ENCODE peak calls at places on chromosomes 6 and 20, in four cellular contexts. N is heart right ventricle; K is CD8-positive, alpha-beta T cell; G is suprapubic skin. D is an unnamed sample.

GRCh38 chr20:61806314-61806713 is 259.4 kb downstream of the TAF4 start:
- DNase-seq in G (no peak), N (no peak), K (no peak), D (no peak)

GRCh38 chr20:4193053-4193452 is 177.7 kb upstream of the RNF24 start:
- DNase-seq in G (no peak), K (no peak), N (no peak), D (no peak)

GRCh38 chr6:111794716-111795452 is 78.4 kb downstream of the FYN start:
- DNase-seq in N (no peak), K (no peak), G (no peak), D (no peak)

GRCh38 chr6:16103708-16104107 is 25.2 kb upstream of the MYLIP start:
- DNase-seq in G (no peak), N (no peak), K (no peak), D (no peak)

GRCh38 chr20:50893620-50894019 is 37.6 kb downstream of the ADNP start:
- DNase-seq in G (no peak), N (no peak), K (no peak), D (no peak)

GRCh38 chr6:133132583-133132982 is 108.6 kb upstream of the EYA4 start:
- DNase-seq in N (no peak), K (no peak), G (no peak), D (no peak)

GRCh38 chr20:57288676-57289075 is 22.2 kb upstream of the BMP7 start:
- DNase-seq in K (no peak), N (no peak), G (no peak), D (no peak)

GRCh38 chr6:13194852-13195251 is 133.5 kb downstream of the TBC1D7 start:
- DNase-seq in K (no peak), N (peak), G (no peak), D (no peak)

GRCh38 chr6:2848851-2849250 is 7.2 kb upstream of the SERPINB1 start:
- DNase-seq in G (no peak), K (peak), N (no peak), D (no peak)

GRCh38 chr20:36847009-36847709 is 28.8 kb upstream of the TLDC2 start:
- DNase-seq in N (peak), K (no peak), G (peak), D (no peak)

GRCh38 chr6:41878961-41879405 is 16.2 kb downstream of the USP49 start:
- DNase-seq in G (no peak), N (no peak), K (no peak), D (no peak)

GRCh38 chr6:160349837-160350236 is 1.7 kb downstream of the SLC22A3 start:
- DNase-seq in N (no peak), K (no peak), G (no peak), D (no peak)

GRCh38 chr6:160344281-160344680 is 3.9 kb upstream of the SLC22A3 start:
- DNase-seq in G (no peak), K (no peak), N (no peak), D (no peak)

GRCh38 chr6:160348209-160348551 is at the start of gene SLC22A3:
- DNase-seq in N (no peak), K (no peak), G (no peak), D (no peak)

GRCh38 chr6:160348552-160349441 is 619 bp downstream of the SLC22A3 start:
- DNase-seq in K (no peak), N (no peak), G (no peak), D (peak)

DNA sequence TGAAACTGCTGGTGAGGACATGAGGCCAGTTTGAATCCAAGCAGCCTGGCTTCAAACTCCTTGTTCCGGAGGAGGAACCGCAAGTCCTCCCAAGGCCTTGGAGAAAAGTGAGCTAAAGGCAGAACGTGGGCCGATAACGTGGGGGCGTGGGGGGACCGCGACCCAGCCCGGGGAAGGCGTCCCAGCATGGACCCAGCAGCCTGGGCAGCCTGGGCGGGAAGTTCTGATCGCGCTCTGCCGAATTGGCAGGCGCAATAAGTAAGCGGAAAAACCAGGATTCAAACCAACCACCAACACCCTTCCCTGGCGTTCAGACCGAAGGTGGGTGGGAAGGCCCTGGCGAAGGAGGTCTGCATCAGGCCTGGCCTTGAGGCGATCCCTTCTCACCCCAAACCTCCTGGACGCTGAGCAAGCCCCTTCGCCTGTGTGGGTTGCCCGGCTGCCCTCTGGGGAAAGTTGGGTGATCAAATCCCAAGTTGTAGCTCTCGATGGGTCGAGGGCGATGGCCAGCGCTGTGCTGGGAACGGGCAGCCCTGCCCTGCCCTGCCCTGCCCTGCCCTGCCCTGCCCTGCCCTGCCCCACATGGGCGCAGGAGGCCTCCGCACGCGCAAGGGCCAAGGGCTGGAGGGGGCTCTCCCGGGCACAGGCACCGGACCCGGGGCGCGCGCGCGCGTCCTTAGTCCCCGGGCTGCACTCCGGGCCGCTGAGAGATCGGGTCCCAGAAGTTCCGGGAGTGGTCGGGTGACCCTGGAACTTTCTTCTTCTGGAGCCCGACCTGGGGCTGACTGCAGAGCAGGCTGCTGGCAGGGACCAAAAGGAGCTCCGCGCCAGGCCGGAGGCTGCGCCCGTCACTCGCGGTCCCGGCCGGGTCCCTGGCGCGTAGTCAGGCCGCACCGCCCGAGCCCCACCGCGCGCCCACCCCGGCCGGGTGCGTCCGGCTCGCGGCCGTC is 644 bp upstream of the SLC22A3 start:
- DNase-seq in N (no peak), K (no peak), G (no peak), D (peak)
- H3K4me3 ChIP-seq in N (peak), K (no peak), G (peak), D (peak)

DNA sequence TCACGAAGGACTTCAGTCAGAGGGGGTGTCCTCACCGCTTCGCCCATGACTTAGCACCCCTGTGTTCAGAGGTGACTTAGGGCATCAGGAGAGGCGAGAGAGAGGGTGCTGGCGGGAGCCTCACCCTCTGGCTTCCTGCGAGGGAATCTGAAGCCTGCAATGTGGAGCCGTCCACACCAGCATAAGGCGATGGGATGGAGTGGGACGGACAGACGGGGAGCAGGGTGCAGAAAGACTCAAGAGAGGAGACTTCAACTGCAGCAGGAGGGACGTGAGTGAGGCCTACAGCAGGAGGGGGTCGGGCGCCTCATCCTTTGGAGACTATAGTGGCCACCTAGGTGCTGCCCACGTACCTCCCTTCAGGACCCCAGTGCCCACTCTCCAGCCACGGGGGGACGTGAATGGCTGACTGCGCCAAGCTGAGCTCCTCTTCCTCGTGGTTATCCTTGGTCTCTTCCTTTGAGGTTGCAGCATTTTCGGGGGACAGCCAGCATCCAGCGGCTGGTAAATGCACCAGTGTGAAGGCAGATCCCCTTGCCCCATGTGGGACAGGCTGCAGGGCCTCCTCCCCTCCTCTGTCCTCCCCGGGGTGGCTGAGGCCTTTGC is 26.9 kb upstream of the MLN start:
- DNase-seq in K (no peak), N (no peak), G (no peak), D (no peak)
- TF ChIP-seq CTCF in K (no peak), N (no peak), G (no peak), D (no peak)

GRCh38 chr6:89951574-89952360 is 57.5 kb downstream of the GJA10 start:
- DNase-seq in N (no peak), G (no peak), K (no peak), D (no peak)

GRCh38 chr6:89952361-89952680 is 58.1 kb downstream of the GJA10 start:
- DNase-seq in N (no peak), G (no peak), K (no peak), D (no peak)

GRCh38 chr6:89950879-89951391 is 56.7 kb downstream of the GJA10 start:
- DNase-seq in N (no peak), G (no peak), K (no peak), D (no peak)

GRCh38 chr6:89954721-89955148 is 60.5 kb downstream of the GJA10 start:
- DNase-seq in K (no peak), N (no peak), G (no peak), D (no peak)

DNA sequence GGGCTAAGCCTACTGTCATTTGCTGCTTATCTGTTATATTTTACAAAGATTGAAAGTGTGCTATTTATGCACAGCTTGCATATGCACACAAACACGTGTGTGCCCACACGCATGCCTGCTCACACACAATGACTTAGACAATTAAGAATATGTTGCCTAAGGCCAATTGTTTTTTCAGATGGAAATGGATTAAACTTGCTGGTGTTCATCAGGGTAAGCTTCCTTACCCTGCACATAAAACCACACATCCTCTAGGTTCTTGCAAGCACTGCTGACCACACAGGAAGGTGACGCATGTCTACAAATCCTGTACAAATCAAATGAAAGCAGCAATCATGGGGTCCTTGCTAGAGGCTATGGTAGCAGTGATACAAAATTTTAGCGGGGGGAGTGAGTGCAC is 58.4 kb downstream of the GJA10 start:
- DNase-seq in N (no peak), G (no peak), K (peak), D (no peak)
- H3K27ac ChIP-seq in N (no peak), G (no peak), K (peak), D (no peak)

DNA sequence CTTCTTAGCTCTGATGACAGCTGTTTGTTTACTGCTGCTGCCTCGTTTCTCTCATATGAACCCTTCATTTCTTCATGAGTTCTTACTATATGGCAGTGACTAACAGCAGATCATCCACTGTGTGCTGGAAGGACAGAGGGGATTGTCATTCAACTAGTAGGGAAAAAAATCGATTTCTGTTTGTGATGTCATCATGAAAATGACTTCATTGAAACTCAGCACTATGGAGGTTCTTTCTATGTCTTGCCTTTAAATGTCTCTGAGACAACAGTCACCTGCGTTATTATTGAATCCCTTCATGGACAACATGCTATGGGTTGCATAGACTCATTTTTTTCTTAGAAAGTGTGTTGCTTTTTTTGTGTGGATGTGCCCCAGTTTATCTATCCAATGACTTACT is 394.4 kb downstream of the DOK5 start:
- DNase-seq in K (no peak), N (no peak), G (no peak), D (no peak)
- H3K4me3 ChIP-seq in K (no peak), N (no peak), G (no peak), D (no peak)

GRCh38 chr6:135225911-135226310 is 44.8 kb downstream of the MYB start:
- DNase-seq in N (no peak), K (no peak), G (no peak), D (no peak)

GRCh38 chr6:135221505-135221904 is 40.4 kb downstream of the MYB start:
- DNase-seq in N (no peak), K (no peak), G (no peak), D (no peak)

GRCh38 chr6:135226537-135226936 is 45.4 kb downstream of the MYB start:
- DNase-seq in N (no peak), K (no peak), G (no peak), D (no peak)

GRCh38 chr6:135222623-135223022 is 41.5 kb downstream of the MYB start:
- DNase-seq in N (no peak), K (no peak), G (no peak), D (no peak)

GRCh38 chr6:135224037-135224647 is 43.0 kb downstream of the MYB start:
- DNase-seq in G (no peak), K (no peak), N (no peak), D (no peak)
- TF ChIP-seq CTCF in G (no peak), K (no peak), N (no peak), D (no peak)

GRCh38 chr20:20755227-20755626 is 42.8 kb upstream of the RALGAPA2 start:
- DNase-seq in K (no peak), N (no peak), G (no peak), D (no peak)

GRCh38 chr20:20755674-20756319 is 43.4 kb upstream of the RALGAPA2 start:
- DNase-seq in N (no peak), K (no peak), G (no peak), D (no peak)

GRCh38 chr20:20754758-20755157 is 42.3 kb upstream of the RALGAPA2 start:
- DNase-seq in G (no peak), K (no peak), N (no peak), D (no peak)

GRCh38 chr20:20752712-20753111 is 40.3 kb upstream of the RALGAPA2 start:
- DNase-seq in N (no peak), G (no peak), K (no peak), D (no peak)
- H3K27ac ChIP-seq in N (peak), G (peak), K (no peak), D (no peak)

GRCh38 chr20:53579266-53579580 is 14.4 kb downstream of the ZNF217 start:
- DNase-seq in G (no peak), K (no peak), N (no peak), D (no peak)

GRCh38 chr20:53579581-53580375 is 13.9 kb downstream of the ZNF217 start:
- DNase-seq in G (no peak), N (no peak), K (peak), D (no peak)

GRCh38 chr20:53576586-53577318 is 16.9 kb downstream of the ZNF217 start:
- DNase-seq in K (peak), G (no peak), N (no peak), D (no peak)

GRCh38 chr20:53580376-53581111 is 13.1 kb downstream of the ZNF217 start:
- DNase-seq in K (peak), N (no peak), G (peak), D (no peak)

DNA sequence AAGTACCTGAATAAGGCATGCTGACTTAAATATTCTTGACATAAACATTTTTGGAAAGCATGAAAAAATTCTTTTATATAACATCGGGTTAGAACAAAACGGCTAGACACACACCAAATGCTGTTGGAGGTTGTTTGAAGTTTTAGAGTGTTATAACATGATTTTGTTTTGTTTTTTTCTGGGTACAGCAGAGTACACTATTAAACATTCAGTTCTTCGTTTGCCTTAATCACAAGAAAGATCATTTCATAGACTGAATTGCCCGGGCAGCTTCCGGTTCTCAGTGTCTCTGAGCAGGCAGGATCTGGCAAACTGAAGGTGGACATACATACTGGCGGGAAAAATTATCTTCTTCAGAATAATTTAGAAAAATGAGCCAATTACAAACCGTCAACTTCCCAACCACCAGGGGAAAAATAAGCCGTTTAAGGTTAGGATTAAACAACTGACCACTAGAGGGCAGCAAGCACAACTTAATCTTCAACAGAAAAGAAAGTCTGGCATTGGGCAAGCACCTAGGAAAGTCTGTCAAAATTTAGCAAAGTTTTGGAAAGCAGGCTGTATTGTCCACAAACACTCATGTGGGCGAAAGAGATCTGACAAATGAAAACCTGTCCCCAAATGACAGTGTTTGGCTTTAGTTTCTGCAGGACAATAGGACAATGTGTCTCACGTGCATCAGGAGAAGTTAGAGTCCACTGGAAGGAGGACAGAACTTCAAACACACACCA is 15.0 kb downstream of the ZNF217 start:
- DNase-seq in N (peak), G (no peak), K (peak), D (peak)
- H3K4me3 ChIP-seq in N (no peak), G (peak), K (peak), D (no peak)

DNA sequence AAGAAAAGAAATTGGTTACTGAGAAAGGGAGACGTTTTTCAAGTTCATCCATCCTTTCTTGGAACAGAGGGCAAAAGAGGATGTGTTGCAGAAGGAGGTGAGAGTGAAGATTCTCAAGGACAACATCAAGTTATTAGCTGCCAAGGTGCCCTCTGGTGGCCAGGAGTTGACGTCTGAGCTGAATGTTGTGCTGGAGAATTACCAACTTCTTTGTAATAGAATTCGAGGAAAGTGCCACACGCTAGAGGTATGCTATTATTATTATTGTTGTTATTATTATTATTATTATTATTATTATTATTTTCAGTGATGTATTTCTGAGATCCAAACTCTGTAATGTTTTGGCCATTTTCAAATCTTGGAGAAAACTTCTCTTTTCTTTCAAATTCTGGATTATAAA is 197.0 kb downstream of the UTRN start:
- DNase-seq in K (peak), G (peak), N (peak), D (peak)
- TF ChIP-seq CTCF in K (peak), G (peak), N (peak), D (peak)

DNA sequence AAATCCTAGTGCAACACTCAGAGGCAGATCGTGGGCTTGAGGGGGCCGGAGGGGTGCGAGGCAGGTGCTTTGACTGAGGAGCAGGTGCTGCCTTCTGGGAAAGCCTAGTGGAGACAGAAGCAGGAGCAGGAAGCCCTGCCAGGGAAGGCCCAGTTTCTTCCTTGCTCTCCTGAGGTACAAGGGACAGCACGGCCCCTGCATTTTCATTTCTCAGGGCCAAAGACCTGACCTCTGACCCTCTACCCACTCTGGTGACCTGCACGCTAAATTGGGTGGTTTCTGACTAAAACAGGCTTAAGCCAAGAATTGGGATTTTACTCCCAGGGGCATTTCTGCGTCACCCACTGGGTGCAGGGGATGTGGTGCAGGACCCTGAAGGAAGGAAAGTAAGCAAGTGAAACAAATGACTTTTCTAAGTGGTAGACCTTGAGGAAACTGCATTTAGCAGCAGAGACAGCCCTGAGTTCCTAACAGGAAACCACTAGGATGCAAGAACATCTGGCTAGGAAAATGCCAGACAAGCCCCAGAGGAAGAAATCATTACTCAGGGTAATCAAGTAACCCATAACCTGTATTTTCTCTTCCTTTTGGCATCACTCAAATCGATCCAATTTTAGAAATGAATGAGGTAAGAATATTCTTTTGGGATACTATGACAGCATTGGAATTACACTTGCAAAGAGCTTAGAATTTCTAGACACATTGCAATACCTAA is 141.7 kb downstream of the CD164 start:
- DNase-seq in N (peak), K (no peak), G (no peak), D (no peak)
- H3K27ac ChIP-seq in N (peak), K (no peak), G (no peak), D (no peak)

GRCh38 chr6:21707527-21707926 is 114.0 kb downstream of the SOX4 start:
- DNase-seq in K (no peak), N (no peak), G (no peak), D (no peak)
- H3K4me3 ChIP-seq in K (no peak), N (no peak), G (no peak), D (no peak)

D was measured in pancreas.